ENCODE peak calls at places on chromosome 16, in ten cellular contexts. One of them, this sample, is unnamed.

GRCh38 chr16:71426069-71426879 is 15.6 kb downstream of the TLE7 start:
- DNase-seq in tibial artery: no peak
- DNase-seq in CD4-positive, alpha-beta T cell: no peak
- DNase-seq in endodermal cell: peak; percentile 98
- DNase-seq in HFFc6: peak; percentile 71
- DNase-seq in transverse colon: peak; percentile 23
- DNase-seq in H9: peak; percentile 95
- DNase-seq in fibroblast of villous mesenchyme: peak; percentile 74
- DNase-seq in bronchial epithelial cell: peak; percentile 95
- DNase-seq in Calu3: peak; percentile 78
- DNase-seq in this sample: peak; percentile 80

GRCh38 chr16:68756250-68757051 is 19.4 kb downstream of the CDH1 start:
- DNase-seq in tibial artery: no peak
- DNase-seq in CD4-positive, alpha-beta T cell: no peak
- DNase-seq in endodermal cell: no peak
- DNase-seq in HFFc6: no peak
- DNase-seq in transverse colon: peak; percentile 83
- DNase-seq in H9: no peak
- DNase-seq in fibroblast of villous mesenchyme: peak; percentile 17
- DNase-seq in bronchial epithelial cell: peak; percentile 100
- DNase-seq in Calu3: peak; percentile 95
- DNase-seq in this sample: no peak

GRCh38 chr16:87949071-87949744 is 2.0 kb upstream of the BANP start:
- DNase-seq in tibial artery: peak; percentile 19
- DNase-seq in CD4-positive, alpha-beta T cell: no peak
- DNase-seq in endodermal cell: peak; percentile 45
- DNase-seq in HFFc6: no peak
- DNase-seq in transverse colon: peak; percentile 41
- DNase-seq in H9: no peak
- DNase-seq in fibroblast of villous mesenchyme: no peak
- DNase-seq in bronchial epithelial cell: no peak
- DNase-seq in Calu3: no peak
- DNase-seq in this sample: no peak

GRCh38 chr16:10170016-10170415 is 12.2 kb downstream of the GRIN2A start:
- DNase-seq in tibial artery: no peak
- DNase-seq in CD4-positive, alpha-beta T cell: no peak
- DNase-seq in endodermal cell: no peak
- DNase-seq in HFFc6: peak; percentile 13
- DNase-seq in transverse colon: no peak
- DNase-seq in H9: no peak
- DNase-seq in fibroblast of villous mesenchyme: no peak
- DNase-seq in bronchial epithelial cell: no peak
- DNase-seq in Calu3: no peak
- DNase-seq in this sample: no peak

GRCh38 chr16:54067317-54068065 is 219.1 kb downstream of the IRX3 start:
- DNase-seq in tibial artery: no peak
- DNase-seq in CD4-positive, alpha-beta T cell: no peak
- DNase-seq in endodermal cell: no peak
- DNase-seq in HFFc6: no peak
- DNase-seq in transverse colon: no peak
- DNase-seq in H9: no peak
- DNase-seq in fibroblast of villous mesenchyme: peak; percentile 51
- DNase-seq in bronchial epithelial cell: no peak
- DNase-seq in Calu3: no peak
- DNase-seq in this sample: no peak

GRCh38 chr16:69190598-69190997 is 3.6 kb downstream of the SNTB2 start:
- DNase-seq in tibial artery: no peak
- DNase-seq in CD4-positive, alpha-beta T cell: no peak
- DNase-seq in endodermal cell: no peak
- DNase-seq in HFFc6: no peak
- DNase-seq in transverse colon: no peak
- DNase-seq in H9: no peak
- DNase-seq in fibroblast of villous mesenchyme: no peak
- DNase-seq in bronchial epithelial cell: no peak
- DNase-seq in Calu3: no peak
- DNase-seq in this sample: no peak

GRCh38 chr16:53112015-53112414 is 57.2 kb downstream of the CHD9 start:
- DNase-seq in tibial artery: no peak
- DNase-seq in CD4-positive, alpha-beta T cell: no peak
- DNase-seq in endodermal cell: no peak
- DNase-seq in HFFc6: no peak
- DNase-seq in transverse colon: no peak
- DNase-seq in H9: no peak
- DNase-seq in fibroblast of villous mesenchyme: peak; percentile 48
- DNase-seq in bronchial epithelial cell: no peak
- DNase-seq in Calu3: no peak
- DNase-seq in this sample: no peak

GRCh38 chr16:69311533-69312388 is 611 bp downstream of the VPS4A start:
- DNase-seq in tibial artery: no peak
- DNase-seq in CD4-positive, alpha-beta T cell: no peak
- DNase-seq in endodermal cell: peak; percentile 89
- DNase-seq in HFFc6: peak; percentile 11
- DNase-seq in transverse colon: peak; percentile 46
- DNase-seq in H9: peak; percentile 73
- DNase-seq in fibroblast of villous mesenchyme: peak; percentile 24
- DNase-seq in bronchial epithelial cell: peak; percentile 42
- DNase-seq in Calu3: peak; percentile 58
- DNase-seq in this sample: peak; percentile 43

GRCh38 chr16:72241930-72242329 is 70.0 kb upstream of the PMFBP1 start:
- DNase-seq in tibial artery: no peak
- DNase-seq in CD4-positive, alpha-beta T cell: no peak
- DNase-seq in endodermal cell: peak; percentile 70
- DNase-seq in HFFc6: peak; percentile 54
- DNase-seq in transverse colon: peak; percentile 19
- DNase-seq in H9: no peak
- DNase-seq in fibroblast of villous mesenchyme: peak; percentile 62
- DNase-seq in bronchial epithelial cell: peak; percentile 50
- DNase-seq in Calu3: peak; percentile 56
- DNase-seq in this sample: no peak

GRCh38 chr16:57304169-57305061 is 19.9 kb upstream of the PLLP start:
- DNase-seq in tibial artery: peak; percentile 84
- DNase-seq in CD4-positive, alpha-beta T cell: no peak
- DNase-seq in endodermal cell: no peak
- DNase-seq in HFFc6: no peak
- DNase-seq in transverse colon: peak; percentile 72
- DNase-seq in H9: no peak
- DNase-seq in fibroblast of villous mesenchyme: peak; percentile 55
- DNase-seq in bronchial epithelial cell: peak; percentile 41
- DNase-seq in Calu3: peak; percentile 94
- DNase-seq in this sample: no peak

GRCh38 chr16:87744750-87745514 is 20.9 kb downstream of the KLHDC4 start:
- DNase-seq in tibial artery: no peak
- DNase-seq in CD4-positive, alpha-beta T cell: no peak
- DNase-seq in endodermal cell: no peak
- DNase-seq in HFFc6: no peak
- DNase-seq in transverse colon: peak; percentile 72
- DNase-seq in H9: no peak
- DNase-seq in fibroblast of villous mesenchyme: no peak
- DNase-seq in bronchial epithelial cell: no peak
- DNase-seq in Calu3: no peak
- DNase-seq in this sample: no peak

GRCh38 chr16:88907768-88908167 is 41.3 kb upstream of the PABPN1L start:
- DNase-seq in tibial artery: no peak
- DNase-seq in CD4-positive, alpha-beta T cell: no peak
- DNase-seq in endodermal cell: no peak
- DNase-seq in HFFc6: peak; percentile 17
- DNase-seq in transverse colon: no peak
- DNase-seq in H9: no peak
- DNase-seq in fibroblast of villous mesenchyme: no peak
- DNase-seq in bronchial epithelial cell: peak; percentile 96
- DNase-seq in Calu3: peak; percentile 35
- DNase-seq in this sample: no peak

GRCh38 chr16:57630931-57631845 is 2.8 kb downstream of the ADGRG1 start:
- DNase-seq in tibial artery: no peak
- DNase-seq in CD4-positive, alpha-beta T cell: no peak
- DNase-seq in endodermal cell: peak; percentile 56
- DNase-seq in HFFc6: no peak
- DNase-seq in transverse colon: no peak
- DNase-seq in H9: no peak
- DNase-seq in fibroblast of villous mesenchyme: no peak
- DNase-seq in bronchial epithelial cell: no peak
- DNase-seq in Calu3: no peak
- DNase-seq in this sample: no peak

GRCh38 chr16:9670058-9670457 is 512.2 kb downstream of the GRIN2A start:
- DNase-seq in tibial artery: no peak
- DNase-seq in CD4-positive, alpha-beta T cell: no peak
- DNase-seq in endodermal cell: peak; percentile 62
- DNase-seq in HFFc6: no peak
- DNase-seq in transverse colon: no peak
- DNase-seq in H9: peak; percentile 50
- DNase-seq in fibroblast of villous mesenchyme: no peak
- DNase-seq in bronchial epithelial cell: no peak
- DNase-seq in Calu3: no peak
- DNase-seq in this sample: no peak

GRCh38 chr16:86676216-86676800 is 98.0 kb downstream of the FOXL1 start:
- DNase-seq in tibial artery: no peak
- DNase-seq in CD4-positive, alpha-beta T cell: no peak
- DNase-seq in endodermal cell: no peak
- DNase-seq in HFFc6: peak; percentile 79
- DNase-seq in transverse colon: no peak
- DNase-seq in H9: no peak
- DNase-seq in fibroblast of villous mesenchyme: peak; percentile 27
- DNase-seq in bronchial epithelial cell: peak; percentile 99
- DNase-seq in Calu3: no peak
- DNase-seq in this sample: no peak

GRCh38 chr16:2016407-2016922 is 3.1 kb upstream of the NPW start:
- DNase-seq in tibial artery: no peak
- DNase-seq in CD4-positive, alpha-beta T cell: no peak
- DNase-seq in endodermal cell: no peak
- DNase-seq in HFFc6: no peak
- DNase-seq in transverse colon: no peak
- DNase-seq in H9: no peak
- DNase-seq in fibroblast of villous mesenchyme: no peak
- DNase-seq in bronchial epithelial cell: no peak
- DNase-seq in Calu3: peak; percentile 36
- DNase-seq in this sample: no peak
- TF ChIP-seq CTCF in tibial artery: no peak
- TF ChIP-seq CTCF in CD4-positive, alpha-beta T cell: peak; percentile 33
- TF ChIP-seq CTCF in endodermal cell: peak; percentile 74
- TF ChIP-seq CTCF in HFFc6: peak; percentile 71
- TF ChIP-seq CTCF in transverse colon: peak; percentile 14
- TF ChIP-seq CTCF in H9: peak; percentile 78
- TF ChIP-seq CTCF in fibroblast of villous mesenchyme: peak; percentile 48
- TF ChIP-seq CTCF in bronchial epithelial cell: peak; percentile 29
- TF ChIP-seq CTCF in Calu3: peak; percentile 71
- TF ChIP-seq CTCF in this sample: peak; percentile 55

GRCh38 chr16:30721167-30721566 is 22.2 kb downstream of the SRCAP start:
- DNase-seq in tibial artery: no peak
- DNase-seq in CD4-positive, alpha-beta T cell: no peak
- DNase-seq in endodermal cell: no peak
- DNase-seq in HFFc6: no peak
- DNase-seq in transverse colon: no peak
- DNase-seq in H9: no peak
- DNase-seq in fibroblast of villous mesenchyme: no peak
- DNase-seq in bronchial epithelial cell: no peak
- DNase-seq in Calu3: no peak
- DNase-seq in this sample: no peak

GRCh38 chr16:30723725-30724355 is 24.4 kb upstream of the PHKG2 start:
- DNase-seq in tibial artery: no peak
- DNase-seq in CD4-positive, alpha-beta T cell: no peak
- DNase-seq in endodermal cell: no peak
- DNase-seq in HFFc6: no peak
- DNase-seq in transverse colon: no peak
- DNase-seq in H9: no peak
- DNase-seq in fibroblast of villous mesenchyme: no peak
- DNase-seq in bronchial epithelial cell: no peak
- DNase-seq in Calu3: no peak
- DNase-seq in this sample: no peak

GRCh38 chr16:30721606-30722005 is 22.6 kb downstream of the SRCAP start:
- DNase-seq in tibial artery: no peak
- DNase-seq in CD4-positive, alpha-beta T cell: no peak
- DNase-seq in endodermal cell: no peak
- DNase-seq in HFFc6: no peak
- DNase-seq in transverse colon: no peak
- DNase-seq in H9: no peak
- DNase-seq in fibroblast of villous mesenchyme: no peak
- DNase-seq in bronchial epithelial cell: peak; percentile 44
- DNase-seq in Calu3: no peak
- DNase-seq in this sample: no peak

GRCh38 chr16:30722916-30723315 is 23.9 kb downstream of the SRCAP start:
- DNase-seq in tibial artery: no peak
- DNase-seq in CD4-positive, alpha-beta T cell: no peak
- DNase-seq in endodermal cell: no peak
- DNase-seq in HFFc6: no peak
- DNase-seq in transverse colon: no peak
- DNase-seq in H9: no peak
- DNase-seq in fibroblast of villous mesenchyme: no peak
- DNase-seq in bronchial epithelial cell: no peak
- DNase-seq in Calu3: no peak
- DNase-seq in this sample: no peak

DNA sequence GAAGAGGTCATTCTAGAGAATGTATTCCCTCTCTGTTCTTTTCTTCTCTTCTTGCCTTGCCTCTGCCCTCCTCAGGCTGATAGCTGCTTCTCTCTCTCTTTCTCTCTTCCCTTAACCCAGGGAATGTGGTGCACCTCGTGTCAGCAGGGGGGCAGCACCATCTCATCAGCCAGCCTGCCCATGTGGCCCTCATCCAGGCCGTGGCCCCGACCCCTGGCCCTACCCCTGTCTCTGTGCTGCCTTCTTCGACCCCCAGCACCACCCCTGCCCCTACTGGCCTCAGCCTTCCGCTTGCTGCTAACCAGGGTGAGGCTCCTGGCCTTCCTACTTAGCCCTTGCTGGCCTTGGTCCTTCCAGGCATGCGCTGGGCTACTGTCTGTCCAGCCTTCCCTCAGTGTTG is 23.5 kb downstream of the SRCAP start:
- DNase-seq in tibial artery: no peak
- DNase-seq in CD4-positive, alpha-beta T cell: no peak
- DNase-seq in endodermal cell: no peak
- DNase-seq in HFFc6: no peak
- DNase-seq in transverse colon: no peak
- DNase-seq in H9: no peak
- DNase-seq in fibroblast of villous mesenchyme: no peak
- DNase-seq in bronchial epithelial cell: no peak
- DNase-seq in Calu3: no peak
- DNase-seq in this sample: no peak
- TF ChIP-seq CTCF in tibial artery: no peak
- TF ChIP-seq CTCF in CD4-positive, alpha-beta T cell: no peak
- TF ChIP-seq CTCF in endodermal cell: peak; percentile 29
- TF ChIP-seq CTCF in HFFc6: peak; percentile 20
- TF ChIP-seq CTCF in transverse colon: no peak
- TF ChIP-seq CTCF in H9: no peak
- TF ChIP-seq CTCF in fibroblast of villous mesenchyme: peak; percentile 18
- TF ChIP-seq CTCF in bronchial epithelial cell: no peak
- TF ChIP-seq CTCF in Calu3: peak; percentile 17
- TF ChIP-seq CTCF in this sample: no peak

GRCh38 chr16:80559369-80559768 is 18.6 kb downstream of the DYNLRB2 start:
- DNase-seq in tibial artery: no peak
- DNase-seq in CD4-positive, alpha-beta T cell: no peak
- DNase-seq in endodermal cell: no peak
- DNase-seq in HFFc6: no peak
- DNase-seq in transverse colon: no peak
- DNase-seq in H9: no peak
- DNase-seq in fibroblast of villous mesenchyme: no peak
- DNase-seq in bronchial epithelial cell: no peak
- DNase-seq in Calu3: no peak
- DNase-seq in this sample: no peak
- TF ChIP-seq CTCF in tibial artery: no peak
- TF ChIP-seq CTCF in CD4-positive, alpha-beta T cell: no peak
- TF ChIP-seq CTCF in endodermal cell: no peak
- TF ChIP-seq CTCF in HFFc6: no peak
- TF ChIP-seq CTCF in transverse colon: no peak
- TF ChIP-seq CTCF in H9: no peak
- TF ChIP-seq CTCF in fibroblast of villous mesenchyme: no peak
- TF ChIP-seq CTCF in bronchial epithelial cell: no peak
- TF ChIP-seq CTCF in Calu3: no peak
- TF ChIP-seq CTCF in this sample: no peak

GRCh38 chr16:28879841-28880588 is 1.7 kb downstream of the ATP2A1 start:
- DNase-seq in tibial artery: peak; percentile 84
- DNase-seq in CD4-positive, alpha-beta T cell: peak; percentile 80
- DNase-seq in endodermal cell: peak; percentile 97
- DNase-seq in HFFc6: peak; percentile 78
- DNase-seq in transverse colon: peak; percentile 90
- DNase-seq in H9: peak; percentile 93
- DNase-seq in fibroblast of villous mesenchyme: peak; percentile 75
- DNase-seq in bronchial epithelial cell: peak; percentile 65
- DNase-seq in Calu3: peak; percentile 84
- DNase-seq in this sample: peak; percentile 87
- TF ChIP-seq CTCF in tibial artery: peak; percentile 43
- TF ChIP-seq CTCF in CD4-positive, alpha-beta T cell: no peak
- TF ChIP-seq CTCF in endodermal cell: peak; percentile 17
- TF ChIP-seq CTCF in HFFc6: peak; percentile 37
- TF ChIP-seq CTCF in transverse colon: no peak
- TF ChIP-seq CTCF in H9: no peak
- TF ChIP-seq CTCF in fibroblast of villous mesenchyme: no peak
- TF ChIP-seq CTCF in bronchial epithelial cell: no peak
- TF ChIP-seq CTCF in Calu3: no peak
- TF ChIP-seq CTCF in this sample: no peak